ENCODE peak calls at places on chromosomes 4 and X, in five cellular contexts. One of them, this sample, is unnamed.
A peak's percentile ranks its signal among the peaks of the same experiment; 100 is the strongest.

GRCh38 chr4:67746797-67747495 is 7.2 kb downstream of the GNRHR start:
- DNase-seq in ecto neural progenitor cell: no peak
- DNase-seq in dermis microvascular lymphatic vessel endothelial cell: peak; percentile 29
- DNase-seq in hepatocyte: peak; percentile 52
- DNase-seq in HT-29: peak; percentile 43
- DNase-seq in this sample: no peak

GRCh38 chrX:84453351-84454246 is 48.7 kb downstream of the HDX start:
- DNase-seq in hepatocyte: no peak
- DNase-seq in dermis microvascular lymphatic vessel endothelial cell: no peak
- DNase-seq in ecto neural progenitor cell: no peak
- DNase-seq in HT-29: no peak
- DNase-seq in this sample: no peak

GRCh38 chrX:21657318-21658151 is 595 bp downstream of the KLHL34 start:
- DNase-seq in dermis microvascular lymphatic vessel endothelial cell: no peak
- DNase-seq in HT-29: no peak
- DNase-seq in ecto neural progenitor cell: no peak
- DNase-seq in hepatocyte: no peak
- DNase-seq in this sample: no peak

GRCh38 chrX:37802028-37802427 is 22.2 kb downstream of the CYBB start:
- DNase-seq in hepatocyte: no peak
- DNase-seq in HT-29: no peak
- DNase-seq in ecto neural progenitor cell: no peak
- DNase-seq in dermis microvascular lymphatic vessel endothelial cell: no peak
- DNase-seq in this sample: no peak

GRCh38 chrX:130994671-130995070 is 63.5 kb upstream of the ARHGAP36 start:
- DNase-seq in hepatocyte: peak; percentile 46
- DNase-seq in dermis microvascular lymphatic vessel endothelial cell: no peak
- DNase-seq in ecto neural progenitor cell: no peak
- DNase-seq in HT-29: peak; percentile 61
- DNase-seq in this sample: no peak

GRCh38 chr4:180993179-180993841 is 1249.9 kb upstream of the TENM3 start:
- DNase-seq in hepatocyte: no peak
- DNase-seq in dermis microvascular lymphatic vessel endothelial cell: no peak
- DNase-seq in HT-29: no peak
- DNase-seq in ecto neural progenitor cell: no peak
- DNase-seq in this sample: no peak

GRCh38 chr4:2462218-2462991 is 6.5 kb upstream of the RNF4 start:
- DNase-seq in hepatocyte: peak; percentile 91
- DNase-seq in HT-29: peak; percentile 55
- DNase-seq in ecto neural progenitor cell: peak; percentile 85
- DNase-seq in dermis microvascular lymphatic vessel endothelial cell: peak; percentile 48
- DNase-seq in this sample: peak; percentile 82

GRCh38 chr4:38230121-38230728 is 270.0 kb downstream of the PTTG2 start:
- DNase-seq in HT-29: peak; percentile 90
- DNase-seq in dermis microvascular lymphatic vessel endothelial cell: no peak
- DNase-seq in ecto neural progenitor cell: no peak
- DNase-seq in hepatocyte: peak; percentile 62
- DNase-seq in this sample: no peak

GRCh38 chr4:147596976-147597375 is 20.2 kb upstream of the TMEM184C start:
- DNase-seq in dermis microvascular lymphatic vessel endothelial cell: peak; percentile 27
- DNase-seq in hepatocyte: no peak
- DNase-seq in HT-29: peak; percentile 20
- DNase-seq in ecto neural progenitor cell: no peak
- DNase-seq in this sample: no peak

GRCh38 chr4:174089711-174090110 is 193.8 kb downstream of the FBXO8 start:
- DNase-seq in ecto neural progenitor cell: no peak
- DNase-seq in HT-29: no peak
- DNase-seq in dermis microvascular lymphatic vessel endothelial cell: no peak
- DNase-seq in hepatocyte: no peak
- DNase-seq in this sample: no peak

GRCh38 chr4:187908079-187908501 is 87.5 kb upstream of the ZFP42 start:
- DNase-seq in HT-29: no peak
- DNase-seq in ecto neural progenitor cell: no peak
- DNase-seq in hepatocyte: no peak
- DNase-seq in dermis microvascular lymphatic vessel endothelial cell: no peak
- DNase-seq in this sample: no peak

GRCh38 chrX:54427837-54428424 is 12.3 kb upstream of the TSR2 start:
- DNase-seq in HT-29: no peak
- DNase-seq in ecto neural progenitor cell: no peak
- DNase-seq in hepatocyte: no peak
- DNase-seq in dermis microvascular lymphatic vessel endothelial cell: no peak
- DNase-seq in this sample: no peak

GRCh38 chrX:47232197-47232802 is 509 bp upstream of the USP11 start:
- DNase-seq in dermis microvascular lymphatic vessel endothelial cell: no peak
- DNase-seq in HT-29: peak; percentile 26
- DNase-seq in ecto neural progenitor cell: no peak
- DNase-seq in hepatocyte: no peak
- DNase-seq in this sample: peak; percentile 41

GRCh38 chrX:73850124-73851013 is 287.4 kb downstream of the CHIC1 start:
- DNase-seq in hepatocyte: peak; percentile 13
- DNase-seq in ecto neural progenitor cell: no peak
- DNase-seq in HT-29: peak; percentile 59
- DNase-seq in dermis microvascular lymphatic vessel endothelial cell: no peak
- DNase-seq in this sample: no peak

GRCh38 chrX:103864886-103865534 is 33.0 kb upstream of the RAB9B start:
- DNase-seq in ecto neural progenitor cell: no peak
- DNase-seq in HT-29: no peak
- DNase-seq in hepatocyte: no peak
- DNase-seq in dermis microvascular lymphatic vessel endothelial cell: no peak
- DNase-seq in this sample: no peak

GRCh38 chr4:1403591-1404572 is 2.4 kb downstream of the NKX1-1 start:
- DNase-seq in hepatocyte: peak; percentile 5
- DNase-seq in dermis microvascular lymphatic vessel endothelial cell: no peak
- DNase-seq in HT-29: no peak
- DNase-seq in ecto neural progenitor cell: peak; percentile 48
- DNase-seq in this sample: peak; percentile 66

GRCh38 chrX:9429767-9430166 is 35.1 kb upstream of the TBL1X start:
- DNase-seq in dermis microvascular lymphatic vessel endothelial cell: no peak
- DNase-seq in hepatocyte: no peak
- DNase-seq in HT-29: peak; percentile 22
- DNase-seq in ecto neural progenitor cell: no peak
- DNase-seq in this sample: no peak

GRCh38 chr4:55124337-55125076 is 888 bp downstream of the KDR start:
- DNase-seq in hepatocyte: no peak
- DNase-seq in dermis microvascular lymphatic vessel endothelial cell: no peak
- DNase-seq in ecto neural progenitor cell: peak; percentile 63
- DNase-seq in HT-29: no peak
- DNase-seq in this sample: no peak

GRCh38 chr4:6372649-6373525 is 99.5 kb downstream of the PPP2R2C start:
- DNase-seq in dermis microvascular lymphatic vessel endothelial cell: peak; percentile 25
- DNase-seq in ecto neural progenitor cell: no peak
- DNase-seq in hepatocyte: peak; percentile 35
- DNase-seq in HT-29: peak; percentile 50
- DNase-seq in this sample: no peak

GRCh38 chrX:154539077-154539476 is 7.6 kb downstream of the G6PD start:
- DNase-seq in hepatocyte: no peak
- DNase-seq in ecto neural progenitor cell: no peak
- DNase-seq in dermis microvascular lymphatic vessel endothelial cell: no peak
- DNase-seq in HT-29: no peak
- DNase-seq in this sample: no peak

GRCh38 chrX:16476692-16477091 is 173.3 kb upstream of the S100G start:
- DNase-seq in dermis microvascular lymphatic vessel endothelial cell: no peak
- DNase-seq in ecto neural progenitor cell: no peak
- DNase-seq in hepatocyte: no peak
- DNase-seq in HT-29: no peak
- DNase-seq in this sample: no peak

GRCh38 chrX:48683411-48683982 is at the start of gene WAS:
- DNase-seq in ecto neural progenitor cell: no peak
- DNase-seq in HT-29: no peak
- DNase-seq in hepatocyte: no peak
- DNase-seq in dermis microvascular lymphatic vessel endothelial cell: no peak
- DNase-seq in this sample: peak; percentile 77

GRCh38 chr4:48275247-48275646 is 5.6 kb upstream of the TEC start:
- DNase-seq in HT-29: peak; percentile 48
- DNase-seq in dermis microvascular lymphatic vessel endothelial cell: peak; percentile 16
- DNase-seq in ecto neural progenitor cell: no peak
- DNase-seq in hepatocyte: no peak
- DNase-seq in this sample: no peak

GRCh38 chr4:23815351-23815750 is 74.5 kb downstream of the PPARGC1A start:
- DNase-seq in HT-29: no peak
- DNase-seq in dermis microvascular lymphatic vessel endothelial cell: no peak
- DNase-seq in ecto neural progenitor cell: no peak
- DNase-seq in hepatocyte: no peak
- DNase-seq in this sample: no peak

GRCh38 chr4:160235771-160236170 is 1132.9 kb downstream of the RAPGEF2 start:
- DNase-seq in ecto neural progenitor cell: no peak
- DNase-seq in dermis microvascular lymphatic vessel endothelial cell: no peak
- DNase-seq in hepatocyte: no peak
- DNase-seq in HT-29: no peak
- DNase-seq in this sample: no peak

GRCh38 chr4:111681751-111682150 is 463.5 kb upstream of the FAM241A start:
- DNase-seq in ecto neural progenitor cell: no peak
- DNase-seq in dermis microvascular lymphatic vessel endothelial cell: no peak
- DNase-seq in HT-29: no peak
- DNase-seq in hepatocyte: no peak
- DNase-seq in this sample: no peak

GRCh38 chrX:153685179-153685536 is 2.6 kb upstream of the SLC6A8 start:
- DNase-seq in ecto neural progenitor cell: peak; percentile 62
- DNase-seq in HT-29: no peak
- DNase-seq in hepatocyte: no peak
- DNase-seq in dermis microvascular lymphatic vessel endothelial cell: no peak
- DNase-seq in this sample: no peak